ENCODE peak calls at places on chromosomes 7 and 10, in six cellular contexts. Y is kidney, L is suprapubic skin, B is omental fat pad, E is sigmoid colon, K is GM23338. N is an unnamed sample.

GRCh38 chr7:71775648-71776047 is 636.5 kb downstream of the CALN1 start:
- DNase-seq in Y (no peak), L (no peak), B (no peak), E (no peak), K (no peak), N (no peak)

GRCh38 chr7:3300221-3300650 is 816 bp upstream of the SDK1 start:
- DNase-seq in Y (peak; percentile 75), L (peak; percentile 77), B (no peak), E (peak; percentile 71), K (peak; percentile 48), N (no peak)

GRCh38 chr10:112898540-112899395 is 51.3 kb upstream of the TCF7L2 start:
- DNase-seq in Y (peak; percentile 75), L (no peak), B (no peak), E (no peak), K (peak; percentile 91), N (peak; percentile 59)

GRCh38 chr7:15686209-15686956 is at the start of gene MEOX2:
- DNase-seq in Y (peak; percentile 75), L (peak; percentile 81), B (peak; percentile 51), E (peak; percentile 90), K (peak; percentile 63), N (peak; percentile 52)

GRCh38 chr7:81244213-81244612 is 325.4 kb upstream of the SEMA3C start:
- DNase-seq in Y (no peak), L (no peak), B (no peak), E (no peak), K (no peak), N (peak; percentile 65)

GRCh38 chr10:132460691-132461090 is 63.7 kb downstream of the PWWP2B start:
- DNase-seq in Y (peak; percentile 68), L (peak; percentile 55), B (no peak), E (no peak), K (no peak), N (no peak)

GRCh38 chr10:97024181-97025073 is 161.3 kb downstream of the SLIT1 start:
- DNase-seq in Y (peak; percentile 68), L (no peak), B (no peak), E (no peak), K (no peak), N (peak; percentile 59)

GRCh38 chr10:50794490-50794889 is 54.8 kb downstream of the ASAH2B start:
- DNase-seq in Y (no peak), L (no peak), B (no peak), E (no peak), K (no peak), N (no peak)

GRCh38 chr7:26705567-26705966 is 158.8 kb downstream of the SKAP2 start:
- DNase-seq in Y (no peak), L (no peak), B (no peak), E (no peak), K (no peak), N (peak; percentile 93)

DNA sequence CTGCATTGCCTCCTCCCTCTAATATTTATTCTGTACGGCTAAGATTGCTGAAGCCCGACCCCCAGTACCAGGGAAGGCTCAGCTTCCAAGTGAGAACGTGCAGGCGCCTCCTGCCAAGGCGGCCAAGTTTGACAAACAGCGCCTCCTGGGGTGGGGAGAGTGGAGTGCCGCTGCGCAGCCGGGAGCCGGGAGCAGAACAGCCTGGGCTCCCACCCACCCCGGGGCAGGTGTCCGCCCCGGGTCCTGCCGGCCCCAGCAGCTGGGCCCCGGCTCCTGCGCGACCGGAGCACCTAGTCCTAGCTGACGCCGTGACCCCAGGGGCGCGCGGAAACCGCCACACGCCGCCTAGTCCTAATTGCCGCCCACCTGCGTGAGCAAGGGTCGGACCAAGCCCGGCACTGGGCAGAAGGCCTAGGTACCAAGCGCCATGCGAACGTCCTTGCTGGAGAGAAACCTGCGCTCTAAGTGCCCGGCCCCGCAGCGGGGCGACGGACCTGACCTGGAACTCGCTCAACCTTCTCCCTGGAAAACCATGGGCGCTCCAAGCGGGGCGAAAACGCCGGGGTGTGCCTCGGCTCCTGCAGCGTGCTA is 5.0 kb upstream of the EBF3 start:
- DNase-seq in Y (no peak), L (no peak), B (no peak), E (peak; percentile 64), K (peak; percentile 92), N (peak; percentile 75)
- TF ChIP-seq CTCF in Y (peak; percentile 54), L (peak; percentile 63), B (no peak), E (peak; percentile 26), K (peak; percentile 66), N (peak; percentile 75)

GRCh38 chr7:99579956-99580777 is 17.9 kb upstream of the TMEM225B start:
- DNase-seq in Y (peak; percentile 77), L (no peak), B (no peak), E (no peak), K (peak; percentile 92), N (peak; percentile 31)
- TF ChIP-seq CTCF in Y (peak; percentile 11), L (peak; percentile 17), B (no peak), E (no peak), K (peak; percentile 57), N (peak; percentile 27)

GRCh38 chr10:7408003-7408493 is 2.8 kb downstream of the SFMBT2 start:
- DNase-seq in Y (peak; percentile 86), L (peak; percentile 66), B (no peak), E (peak; percentile 80), K (peak; percentile 63), N (peak; percentile 51)

GRCh38 chr10:7408494-7409044 is 2.3 kb downstream of the SFMBT2 start:
- DNase-seq in Y (peak; percentile 90), L (no peak), B (no peak), E (peak; percentile 81), K (peak; percentile 77), N (peak; percentile 42)

GRCh38 chr10:7409045-7409731 is 1.6 kb downstream of the SFMBT2 start:
- DNase-seq in Y (peak; percentile 80), L (no peak), B (no peak), E (no peak), K (peak; percentile 17), N (peak; percentile 14)

GRCh38 chr10:7406712-7407333 is 4.0 kb downstream of the SFMBT2 start:
- DNase-seq in Y (peak; percentile 73), L (no peak), B (no peak), E (no peak), K (peak; percentile 73), N (no peak)

GRCh38 chr10:7407368-7408002 is 3.3 kb downstream of the SFMBT2 start:
- DNase-seq in Y (peak; percentile 71), L (no peak), B (no peak), E (no peak), K (peak; percentile 49), N (peak; percentile 24)
- TF ChIP-seq CTCF in Y (no peak), L (no peak), B (no peak), E (no peak), K (no peak), N (no peak)

GRCh38 chr7:50795831-50796230 is 13.1 kb upstream of the GRB10 start:
- DNase-seq in Y (no peak), L (no peak), B (no peak), E (no peak), K (no peak), N (no peak)
- TF ChIP-seq CTCF in Y (no peak), L (no peak), B (no peak), E (no peak), K (no peak), N (peak; percentile 6)

GRCh38 chr7:122018032-122018431 is 126.0 kb downstream of the AASS start:
- DNase-seq in Y (no peak), L (no peak), B (no peak), E (no peak), K (no peak), N (no peak)

GRCh38 chr7:122010116-122010515 is 133.9 kb downstream of the AASS start:
- DNase-seq in Y (no peak), L (no peak), B (no peak), E (no peak), K (no peak), N (no peak)

GRCh38 chr7:122013070-122013469 is 131.0 kb downstream of the AASS start:
- DNase-seq in Y (no peak), L (no peak), B (no peak), E (no peak), K (no peak), N (no peak)

DNA sequence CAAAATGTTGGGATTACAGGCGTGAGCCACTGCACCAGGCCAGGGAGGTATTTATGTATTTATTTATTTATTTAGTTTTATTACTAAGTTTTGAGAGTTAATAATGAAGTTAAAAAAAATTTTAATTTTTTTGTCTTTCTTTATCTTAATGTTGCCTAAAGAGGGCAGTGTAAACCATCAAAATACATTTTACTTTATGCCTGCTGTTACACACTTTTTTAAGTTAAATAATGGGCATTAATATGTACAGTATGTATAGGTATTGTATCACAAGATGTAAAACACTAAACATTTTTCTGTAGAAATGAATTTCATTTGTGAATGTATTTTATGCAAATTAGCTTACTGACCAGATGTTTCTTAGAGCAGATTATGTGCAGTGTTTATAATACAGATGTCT is 129.4 kb downstream of the AASS start:
- DNase-seq in Y (no peak), L (no peak), B (no peak), E (no peak), K (no peak), N (peak; percentile 20)
- TF ChIP-seq CTCF in Y (no peak), L (no peak), B (no peak), E (no peak), K (peak; percentile 47), N (peak; percentile 15)

GRCh38 chr10:68901106-68901927 is at the start of gene DDX50:
- DNase-seq in Y (peak; percentile 99), L (peak; percentile 98), B (peak; percentile 93), E (peak; percentile 99), K (peak; percentile 100), N (peak; percentile 99)
- TF ChIP-seq CTCF in Y (no peak), L (no peak), B (no peak), E (no peak), K (no peak), N (no peak)